ENCODE peak calls at places on chromosome 6, in seven cellular contexts. C, K, J, I, N, D and U are unnamed samples.

GRCh38 chr6:105650367-105650766 is 247.5 kb upstream of the PREP start:
- DNase-seq in C (no peak), N (no peak), D (no peak), J (no peak), K (no peak), I (no peak), U (no peak)

GRCh38 chr6:165662671-165663282 is at the start of gene PDE10A:
- DNase-seq in N (no peak), C (no peak), I (no peak), D (peak; percentile 74), K (no peak), J (no peak), U (peak; percentile 30)

GRCh38 chr6:116575227-116575626 is 3.9 kb downstream of the RWDD1 start:
- DNase-seq in J (no peak), C (no peak), K (no peak), I (no peak), N (no peak), D (no peak), U (no peak)

GRCh38 chr6:130593948-130594347 is 228.1 kb downstream of the TMEM200A start:
- DNase-seq in K (no peak), I (no peak), C (no peak), D (no peak), N (no peak), J (no peak), U (no peak)

GRCh38 chr6:45924763-45925342 is 90.8 kb downstream of the CLIC5 start:
- DNase-seq in I (no peak), K (no peak), C (no peak), D (no peak), J (no peak), N (no peak), U (no peak)

GRCh38 chr6:125989631-125990030 is 3.3 kb downstream of the TRMT11 start:
- DNase-seq in I (peak; percentile 74), D (no peak), C (no peak), K (no peak), J (no peak), N (no peak), U (no peak)

GRCh38 chr6:72665599-72665998 is 43.7 kb downstream of the KCNQ5 start:
- DNase-seq in N (no peak), C (no peak), I (no peak), D (no peak), J (no peak), K (no peak), U (no peak)

GRCh38 chr6:150767585-150768164 is 97.8 kb upstream of the MTHFD1L start:
- DNase-seq in J (no peak), K (no peak), D (no peak), I (no peak), N (no peak), C (no peak), U (no peak)

GRCh38 chr6:52263709-52264320 is 19.5 kb upstream of the IL17F start:
- DNase-seq in C (peak; percentile 67), J (peak; percentile 26), N (peak; percentile 71), D (peak; percentile 75), K (peak; percentile 18), I (peak; percentile 64), U (peak; percentile 54)

GRCh38 chr6:20952605-20953004 is 418.3 kb downstream of the CDKAL1 start:
- DNase-seq in K (no peak), C (no peak), J (no peak), I (peak; percentile 29), D (no peak), N (no peak), U (no peak)

GRCh38 chr6:2209226-2209809 is 36.1 kb downstream of the GMDS start:
- DNase-seq in C (no peak), J (peak; percentile 28), I (peak; percentile 72), N (no peak), D (peak; percentile 76), K (no peak), U (no peak)

GRCh38 chr6:37788259-37788658 is 31.3 kb upstream of the ZFAND3 start:
- DNase-seq in K (no peak), J (no peak), C (no peak), N (no peak), I (no peak), D (no peak), U (no peak)

GRCh38 chr6:136792945-136793289 is 640 bp upstream of the MAP3K5 start:
- DNase-seq in N (peak; percentile 94), I (peak; percentile 21), D (peak; percentile 93), K (peak; percentile 73), C (peak; percentile 95), J (peak; percentile 87), U (peak; percentile 92)
- TF ChIP-seq POLR2A in N (no peak), I (no peak), D (no peak), K (no peak), C (no peak), J (no peak), U (no peak)

GRCh38 chr6:159155679-159156078 is 13.5 kb upstream of the FNDC1 start:
- DNase-seq in J (no peak), I (no peak), D (no peak), N (no peak), C (no peak), K (no peak), U (no peak)
- TF ChIP-seq POLR2A in J (no peak), I (no peak), D (no peak), N (no peak), C (no peak), K (no peak), U (no peak)

GRCh38 chr6:31971279-31971992 is 502 bp downstream of the DXO start:
- DNase-seq in C (no peak), D (peak; percentile 50), J (no peak), K (no peak), N (no peak), I (no peak), U (no peak)

GRCh38 chr6:31970604-31971271 is 1.2 kb downstream of the DXO start:
- DNase-seq in C (no peak), D (no peak), J (no peak), I (no peak), K (no peak), N (no peak), U (no peak)

GRCh38 chr6:31968326-31968725 is 3.6 kb downstream of the DXO start:
- DNase-seq in D (no peak), K (no peak), J (no peak), I (no peak), C (no peak), N (peak; percentile 45), U (no peak)

GRCh38 chr6:31968791-31969711 is 2.9 kb downstream of the DXO start:
- DNase-seq in N (peak; percentile 48), C (no peak), J (no peak), K (no peak), I (no peak), D (no peak), U (no peak)

GRCh38 chr6:31969712-31970603 is 2.0 kb downstream of the DXO start:
- DNase-seq in N (no peak), J (no peak), C (no peak), I (no peak), D (no peak), K (no peak), U (no peak)
- TF ChIP-seq POLR2A in N (no peak), J (no peak), C (no peak), I (no peak), D (no peak), K (no peak), U (no peak)

GRCh38 chr6:27136978-27137814 is 110.3 kb upstream of the PRSS16 start:
- DNase-seq in N (no peak), I (peak; percentile 61), C (no peak), K (no peak), J (no peak), D (no peak), U (no peak)

GRCh38 chr6:27141013-27141412 is 106.5 kb upstream of the PRSS16 start:
- DNase-seq in K (no peak), I (no peak), N (no peak), C (no peak), D (no peak), J (no peak), U (no peak)

GRCh38 chr6:27139753-27140522 is 107.6 kb upstream of the PRSS16 start:
- DNase-seq in D (peak; percentile 49), K (no peak), N (no peak), C (peak; percentile 54), I (no peak), J (no peak), U (no peak)

GRCh38 chr6:27138398-27138797 is 109.1 kb upstream of the PRSS16 start:
- DNase-seq in J (no peak), I (no peak), K (no peak), D (no peak), C (no peak), N (no peak), U (no peak)

DNA sequence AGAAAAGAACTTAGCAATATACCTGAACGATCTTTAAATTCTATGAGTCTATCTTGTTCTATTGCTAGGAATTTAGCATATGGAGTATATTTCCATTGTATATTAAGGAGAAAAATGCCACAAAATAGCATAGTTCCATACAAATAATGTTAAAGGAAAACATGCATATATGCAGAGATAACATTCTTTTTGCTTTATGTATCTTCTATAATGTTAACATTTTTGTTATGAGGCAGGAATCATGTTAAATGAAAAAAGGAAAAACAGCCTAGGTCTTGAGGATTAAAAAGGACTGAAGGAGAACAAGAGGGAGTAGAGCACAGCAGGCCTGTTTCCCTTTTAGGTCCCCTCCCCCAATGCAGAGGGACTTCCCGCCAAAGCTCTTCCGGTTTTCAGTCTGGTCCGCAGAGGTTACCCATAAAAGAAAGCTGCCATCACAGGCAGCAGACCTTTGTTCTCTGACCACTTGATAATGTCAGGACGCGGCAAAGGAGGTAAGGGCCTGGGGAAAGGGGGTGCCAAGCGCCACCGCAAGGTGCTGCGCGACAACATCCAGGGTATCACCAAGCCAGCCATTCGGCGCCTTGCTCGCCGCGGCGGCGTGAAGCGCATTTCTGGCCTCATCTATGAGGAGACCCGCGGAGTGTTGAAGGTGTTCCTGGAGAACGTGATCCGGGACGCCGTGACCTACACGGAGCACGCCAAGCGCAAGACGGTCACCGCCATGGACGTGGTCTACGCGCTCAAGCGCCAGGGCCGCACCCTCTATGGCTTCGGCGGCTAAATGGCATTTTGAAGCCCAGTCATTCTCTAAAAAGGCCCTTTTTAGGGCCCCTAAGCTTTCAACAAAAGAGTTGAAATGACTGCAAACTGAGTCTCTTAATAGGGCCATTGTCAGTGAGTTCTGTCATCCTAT is 108.4 kb upstream of the PRSS16 start:
- DNase-seq in D (peak; percentile 92), J (no peak), I (no peak), C (peak; percentile 64), N (no peak), K (no peak), U (peak; percentile 41)
- TF ChIP-seq POLR2A in D (peak; percentile 91), J (no peak), I (no peak), C (no peak), N (peak; percentile 54), K (no peak), U (peak; percentile 10)

DNA sequence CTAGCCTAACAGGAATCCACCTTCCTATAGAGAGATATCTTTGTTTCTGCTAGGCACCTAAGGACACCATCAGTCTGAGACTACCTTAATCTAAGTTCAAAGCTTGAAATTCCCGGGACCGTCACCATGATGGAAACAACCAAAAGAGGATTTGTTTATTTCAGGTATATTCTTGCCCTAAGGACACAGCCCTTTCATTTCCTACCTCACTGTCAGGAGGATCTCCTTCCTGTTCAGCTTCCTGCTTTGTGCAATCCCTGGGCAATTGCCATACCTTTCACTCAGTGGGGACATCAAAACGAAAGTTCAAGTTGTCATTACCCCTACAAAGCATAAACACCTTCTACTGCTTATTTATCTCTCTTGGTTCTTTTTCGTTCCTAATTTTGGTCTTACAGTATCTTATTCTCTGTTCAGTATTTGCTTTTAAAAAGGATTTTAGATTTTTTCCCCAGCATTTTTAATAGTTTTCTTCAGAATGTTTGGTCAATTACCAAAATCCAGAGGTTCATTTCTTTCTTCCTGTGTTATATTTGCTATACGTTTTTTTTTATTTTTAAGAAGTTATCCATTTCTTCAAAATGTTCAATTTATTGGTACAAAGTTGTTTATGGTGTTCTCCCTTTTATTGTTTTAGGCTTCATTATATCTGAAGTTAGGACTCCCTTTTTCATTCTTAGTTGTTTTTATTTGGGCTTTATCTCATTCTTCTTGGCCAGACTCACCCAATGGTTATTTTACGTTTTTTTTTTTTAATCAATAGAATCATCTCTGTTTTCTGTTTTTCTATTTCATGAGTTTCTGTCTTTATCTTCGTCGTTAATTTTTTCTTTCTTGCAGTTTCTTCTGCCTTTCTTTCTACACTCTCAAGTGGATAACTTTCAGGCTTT is 13.0 kb upstream of the TBPL1 start:
- DNase-seq in D (no peak), J (no peak), N (no peak), I (peak; percentile 32), K (no peak), C (no peak), U (no peak)
- TF ChIP-seq POLR2A in D (no peak), J (no peak), N (no peak), I (no peak), K (no peak), C (no peak), U (no peak)